ENCODE peak calls at places on chromosome 20, in eight cellular contexts. One of them, this sample, is unnamed.

GRCh38 chr20:60453847-60454246 is 495.6 kb downstream of the CDH26 start:
- DNase-seq in heart right ventricle: no peak
- DNase-seq in upper lobe of left lung: no peak
- DNase-seq in uterus: no peak
- DNase-seq in mucosa of descending colon: no peak
- DNase-seq in hepatocyte: no peak
- DNase-seq in A549: no peak
- DNase-seq in stomach: no peak
- DNase-seq in this sample: no peak

GRCh38 chr20:4217349-4217761 is 202.0 kb upstream of the RNF24 start:
- DNase-seq in heart right ventricle: peak; percentile 47
- DNase-seq in upper lobe of left lung: peak; percentile 24
- DNase-seq in uterus: no peak
- DNase-seq in mucosa of descending colon: peak; percentile 69
- DNase-seq in hepatocyte: peak; percentile 74
- DNase-seq in A549: peak; percentile 84
- DNase-seq in stomach: no peak
- DNase-seq in this sample: peak; percentile 76

GRCh38 chr20:48774696-48775095 is 53.1 kb downstream of the PREX1 start:
- DNase-seq in heart right ventricle: no peak
- DNase-seq in upper lobe of left lung: no peak
- DNase-seq in uterus: no peak
- DNase-seq in mucosa of descending colon: no peak
- DNase-seq in hepatocyte: no peak
- DNase-seq in A549: no peak
- DNase-seq in stomach: no peak
- DNase-seq in this sample: no peak

GRCh38 chr20:20869161-20869560 is 156.7 kb upstream of the RALGAPA2 start:
- DNase-seq in heart right ventricle: no peak
- DNase-seq in upper lobe of left lung: no peak
- DNase-seq in uterus: no peak
- DNase-seq in mucosa of descending colon: no peak
- DNase-seq in hepatocyte: no peak
- DNase-seq in A549: no peak
- DNase-seq in stomach: no peak
- DNase-seq in this sample: no peak

GRCh38 chr20:10356628-10357027 is 77.4 kb downstream of the MKKS start:
- DNase-seq in heart right ventricle: no peak
- DNase-seq in upper lobe of left lung: no peak
- DNase-seq in uterus: no peak
- DNase-seq in mucosa of descending colon: no peak
- DNase-seq in hepatocyte: no peak
- DNase-seq in A549: no peak
- DNase-seq in stomach: no peak
- DNase-seq in this sample: no peak

GRCh38 chr20:23879811-23880374 is 345 bp upstream of the CST5 start:
- DNase-seq in heart right ventricle: no peak
- DNase-seq in upper lobe of left lung: peak; percentile 46
- DNase-seq in uterus: no peak
- DNase-seq in mucosa of descending colon: no peak
- DNase-seq in hepatocyte: peak; percentile 55
- DNase-seq in A549: no peak
- DNase-seq in stomach: no peak
- DNase-seq in this sample: no peak

GRCh38 chr20:58547527-58548475 is 32.6 kb upstream of the APCDD1L start:
- DNase-seq in heart right ventricle: no peak
- DNase-seq in upper lobe of left lung: no peak
- DNase-seq in uterus: no peak
- DNase-seq in mucosa of descending colon: no peak
- DNase-seq in hepatocyte: no peak
- DNase-seq in A549: no peak
- DNase-seq in stomach: peak; percentile 20
- DNase-seq in this sample: no peak

GRCh38 chr20:43721429-43722152 is 5.2 kb downstream of the GTSF1L start:
- DNase-seq in heart right ventricle: no peak
- DNase-seq in upper lobe of left lung: no peak
- DNase-seq in uterus: no peak
- DNase-seq in mucosa of descending colon: no peak
- DNase-seq in hepatocyte: no peak
- DNase-seq in A549: no peak
- DNase-seq in stomach: no peak
- DNase-seq in this sample: no peak

GRCh38 chr20:3652217-3652616 is 11.0 kb downstream of the GFRA4 start:
- DNase-seq in heart right ventricle: no peak
- DNase-seq in upper lobe of left lung: no peak
- DNase-seq in uterus: no peak
- DNase-seq in mucosa of descending colon: no peak
- DNase-seq in hepatocyte: no peak
- DNase-seq in A549: no peak
- DNase-seq in stomach: peak; percentile 67
- DNase-seq in this sample: no peak

GRCh38 chr20:266604-267562 is 9.4 kb downstream of the DEFB132 start:
- DNase-seq in heart right ventricle: peak; percentile 87
- DNase-seq in upper lobe of left lung: peak; percentile 89
- DNase-seq in uterus: peak; percentile 87
- DNase-seq in mucosa of descending colon: peak; percentile 92
- DNase-seq in hepatocyte: peak; percentile 93
- DNase-seq in A549: peak; percentile 91
- DNase-seq in stomach: peak; percentile 89
- DNase-seq in this sample: peak; percentile 88

GRCh38 chr20:24487648-24488047 is 18.2 kb downstream of the SYNDIG1 start:
- DNase-seq in heart right ventricle: no peak
- DNase-seq in upper lobe of left lung: no peak
- DNase-seq in uterus: no peak
- DNase-seq in mucosa of descending colon: no peak
- DNase-seq in hepatocyte: no peak
- DNase-seq in A549: no peak
- DNase-seq in stomach: no peak
- DNase-seq in this sample: no peak

GRCh38 chr20:2750343-2751251 is 49.8 kb downstream of the CPXM1 start:
- DNase-seq in heart right ventricle: no peak
- DNase-seq in upper lobe of left lung: peak; percentile 74
- DNase-seq in uterus: peak; percentile 60
- DNase-seq in mucosa of descending colon: peak; percentile 40
- DNase-seq in hepatocyte: peak; percentile 71
- DNase-seq in A549: peak; percentile 71
- DNase-seq in stomach: peak; percentile 56
- DNase-seq in this sample: no peak

GRCh38 chr20:51128198-51128597 is 105.3 kb upstream of the KCNG1 start:
- DNase-seq in heart right ventricle: no peak
- DNase-seq in upper lobe of left lung: no peak
- DNase-seq in uterus: no peak
- DNase-seq in mucosa of descending colon: no peak
- DNase-seq in hepatocyte: no peak
- DNase-seq in A549: peak; percentile 21
- DNase-seq in stomach: no peak
- DNase-seq in this sample: no peak

GRCh38 chr20:58150772-58151171 is 77.7 kb downstream of the ANKRD60 start:
- DNase-seq in heart right ventricle: no peak
- DNase-seq in upper lobe of left lung: no peak
- DNase-seq in uterus: no peak
- DNase-seq in mucosa of descending colon: peak; percentile 74
- DNase-seq in hepatocyte: peak; percentile 46
- DNase-seq in A549: no peak
- DNase-seq in stomach: no peak
- DNase-seq in this sample: peak; percentile 57

GRCh38 chr20:5848711-5849505 is 98.7 kb downstream of the SHLD1 start:
- DNase-seq in heart right ventricle: no peak
- DNase-seq in upper lobe of left lung: no peak
- DNase-seq in uterus: no peak
- DNase-seq in mucosa of descending colon: no peak
- DNase-seq in hepatocyte: no peak
- DNase-seq in A549: no peak
- DNase-seq in stomach: no peak
- DNase-seq in this sample: no peak

GRCh38 chr20:38658879-38659612 is 57.4 kb downstream of the ARHGAP40 start:
- DNase-seq in heart right ventricle: no peak
- DNase-seq in upper lobe of left lung: no peak
- DNase-seq in uterus: no peak
- DNase-seq in mucosa of descending colon: peak; percentile 21
- DNase-seq in hepatocyte: peak; percentile 61
- DNase-seq in A549: peak; percentile 38
- DNase-seq in stomach: no peak
- DNase-seq in this sample: no peak

GRCh38 chr20:45951474-45951873 is 17.0 kb downstream of the PCIF1 start:
- DNase-seq in heart right ventricle: no peak
- DNase-seq in upper lobe of left lung: no peak
- DNase-seq in uterus: no peak
- DNase-seq in mucosa of descending colon: no peak
- DNase-seq in hepatocyte: no peak
- DNase-seq in A549: no peak
- DNase-seq in stomach: no peak
- DNase-seq in this sample: no peak

GRCh38 chr20:35285806-35286076 is 1.2 kb upstream of the EIF6 start:
- DNase-seq in heart right ventricle: no peak
- DNase-seq in upper lobe of left lung: no peak
- DNase-seq in uterus: no peak
- DNase-seq in mucosa of descending colon: no peak
- DNase-seq in hepatocyte: no peak
- DNase-seq in A549: no peak
- DNase-seq in stomach: no peak
- DNase-seq in this sample: no peak

GRCh38 chr20:35287509-35288324 is 3.1 kb upstream of the EIF6 start:
- DNase-seq in heart right ventricle: no peak
- DNase-seq in upper lobe of left lung: no peak
- DNase-seq in uterus: no peak
- DNase-seq in mucosa of descending colon: no peak
- DNase-seq in hepatocyte: no peak
- DNase-seq in A549: no peak
- DNase-seq in stomach: no peak
- DNase-seq in this sample: no peak

GRCh38 chr20:35288325-35289060 is 3.7 kb downstream of the FAM83C start:
- DNase-seq in heart right ventricle: no peak
- DNase-seq in upper lobe of left lung: no peak
- DNase-seq in uterus: no peak
- DNase-seq in mucosa of descending colon: no peak
- DNase-seq in hepatocyte: no peak
- DNase-seq in A549: no peak
- DNase-seq in stomach: no peak
- DNase-seq in this sample: no peak

GRCh38 chr20:35286077-35286898 is 1.7 kb upstream of the EIF6 start:
- DNase-seq in heart right ventricle: no peak
- DNase-seq in upper lobe of left lung: no peak
- DNase-seq in uterus: no peak
- DNase-seq in mucosa of descending colon: peak; percentile 44
- DNase-seq in hepatocyte: peak; percentile 54
- DNase-seq in A549: no peak
- DNase-seq in stomach: no peak
- DNase-seq in this sample: no peak

GRCh38 chr20:35286899-35287508 is 2.4 kb upstream of the EIF6 start:
- DNase-seq in heart right ventricle: no peak
- DNase-seq in upper lobe of left lung: no peak
- DNase-seq in uterus: no peak
- DNase-seq in mucosa of descending colon: no peak
- DNase-seq in hepatocyte: no peak
- DNase-seq in A549: no peak
- DNase-seq in stomach: no peak
- DNase-seq in this sample: no peak
- H3K4me3 ChIP-seq in heart right ventricle: no peak overlapping the region
- H3K4me3 ChIP-seq in upper lobe of left lung: no peak overlapping the region
- H3K4me3 ChIP-seq in uterus: no peak overlapping the region
- H3K4me3 ChIP-seq in mucosa of descending colon: no peak overlapping the region
- H3K4me3 ChIP-seq in hepatocyte: no peak overlapping the region
- H3K4me3 ChIP-seq in A549: no peak overlapping the region
- H3K4me3 ChIP-seq in stomach: no peak overlapping the region
- H3K4me3 ChIP-seq in this sample: no peak overlapping the region

GRCh38 chr20:31879143-31879987 is 8.9 kb downstream of the TTLL9 start:
- DNase-seq in heart right ventricle: peak; percentile 93
- DNase-seq in upper lobe of left lung: peak; percentile 98
- DNase-seq in uterus: peak; percentile 87
- DNase-seq in mucosa of descending colon: peak; percentile 91
- DNase-seq in hepatocyte: peak; percentile 100
- DNase-seq in A549: peak; percentile 98
- DNase-seq in stomach: peak; percentile 96
- DNase-seq in this sample: peak; percentile 97
- TF ChIP-seq CTCF in heart right ventricle: peak; percentile 6
- TF ChIP-seq CTCF in upper lobe of left lung: peak; percentile 24
- TF ChIP-seq CTCF in uterus: peak; percentile 21
- TF ChIP-seq CTCF in mucosa of descending colon: no peak
- TF ChIP-seq CTCF in hepatocyte: no peak
- TF ChIP-seq CTCF in A549: no peak
- TF ChIP-seq CTCF in stomach: no peak
- TF ChIP-seq CTCF in this sample: no peak

GRCh38 chr20:50101900-50102299 is 11.1 kb downstream of the UBE2V1 start:
- DNase-seq in heart right ventricle: no peak
- DNase-seq in upper lobe of left lung: no peak
- DNase-seq in uterus: no peak
- DNase-seq in mucosa of descending colon: no peak
- DNase-seq in hepatocyte: no peak
- DNase-seq in A549: no peak
- DNase-seq in stomach: no peak
- DNase-seq in this sample: no peak
- H3K4me1 ChIP-seq in heart right ventricle: peaks cover 82% of the 10 kb centered on the region
- H3K4me1 ChIP-seq in upper lobe of left lung: peaks cover 39% of the 10 kb centered on the region
- H3K4me1 ChIP-seq in uterus: no peaks in the 10 kb centered on the region
- H3K4me1 ChIP-seq in mucosa of descending colon: peaks cover 25% of the 10 kb centered on the region
- H3K4me1 ChIP-seq in hepatocyte: peaks cover 34% of the 10 kb centered on the region
- H3K4me1 ChIP-seq in A549: peaks cover 55% of the 10 kb centered on the region
- H3K4me1 ChIP-seq in stomach: peaks cover 41% of the 10 kb centered on the region
- H3K4me1 ChIP-seq in this sample: no peaks in the 10 kb centered on the region

GRCh38 chr20:13990465-13990864 is at the start of gene SEL1L2:
- DNase-seq in heart right ventricle: no peak
- DNase-seq in upper lobe of left lung: no peak
- DNase-seq in uterus: no peak
- DNase-seq in mucosa of descending colon: no peak
- DNase-seq in hepatocyte: peak; percentile 3
- DNase-seq in A549: no peak
- DNase-seq in stomach: no peak
- DNase-seq in this sample: no peak

GRCh38 chr20:13995086-13995665 is at the start of gene MACROD2:
- DNase-seq in heart right ventricle: peak; percentile 88
- DNase-seq in upper lobe of left lung: peak; percentile 91
- DNase-seq in uterus: peak; percentile 91
- DNase-seq in mucosa of descending colon: peak; percentile 97
- DNase-seq in hepatocyte: peak; percentile 99
- DNase-seq in A549: peak; percentile 97
- DNase-seq in stomach: peak; percentile 98
- DNase-seq in this sample: peak; percentile 92

GRCh38 chr20:13995841-13996240 is 525 bp downstream of the MACROD2 start:
- DNase-seq in heart right ventricle: peak; percentile 24
- DNase-seq in upper lobe of left lung: peak; percentile 44
- DNase-seq in uterus: peak; percentile 27
- DNase-seq in mucosa of descending colon: peak; percentile 65
- DNase-seq in hepatocyte: peak; percentile 78
- DNase-seq in A549: peak; percentile 51
- DNase-seq in stomach: peak; percentile 70
- DNase-seq in this sample: peak; percentile 81

GRCh38 chr20:13991311-13991710 is 897 bp upstream of the SEL1L2 start:
- DNase-seq in heart right ventricle: no peak
- DNase-seq in upper lobe of left lung: no peak
- DNase-seq in uterus: no peak
- DNase-seq in mucosa of descending colon: no peak
- DNase-seq in hepatocyte: no peak
- DNase-seq in A549: no peak
- DNase-seq in stomach: no peak
- DNase-seq in this sample: no peak

DNA sequence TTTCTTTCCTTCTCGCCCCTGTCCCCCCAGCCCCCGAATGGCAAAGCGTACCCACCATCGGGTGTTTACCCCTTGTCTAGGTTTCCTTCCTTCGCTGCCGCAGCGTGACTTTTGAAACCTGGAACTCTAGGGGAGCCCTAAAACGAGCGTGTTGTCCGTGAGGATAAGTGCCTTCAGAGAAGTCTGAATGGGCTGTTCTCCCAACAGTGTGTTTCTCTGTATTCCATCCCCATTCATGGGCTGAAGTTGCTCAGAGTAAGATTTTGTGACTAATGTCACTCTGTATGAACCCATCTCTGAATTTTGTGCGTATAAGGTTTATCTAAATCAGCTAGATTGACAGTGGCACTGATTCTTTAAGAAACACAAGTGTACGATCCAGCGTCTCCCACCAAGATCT is 949 bp downstream of the MACROD2 start:
- DNase-seq in heart right ventricle: no peak
- DNase-seq in upper lobe of left lung: no peak
- DNase-seq in uterus: no peak
- DNase-seq in mucosa of descending colon: peak; percentile 11
- DNase-seq in hepatocyte: peak; percentile 21
- DNase-seq in A549: no peak
- DNase-seq in stomach: no peak
- DNase-seq in this sample: no peak
- H3K4me3 ChIP-seq in heart right ventricle: peak overlapping the region; percentile 61
- H3K4me3 ChIP-seq in upper lobe of left lung: peak overlapping the region; percentile 69
- H3K4me3 ChIP-seq in uterus: peak overlapping the region; percentile 61
- H3K4me3 ChIP-seq in mucosa of descending colon: peak overlapping the region; percentile 29
- H3K4me3 ChIP-seq in hepatocyte: peak overlapping the region; percentile 90
- H3K4me3 ChIP-seq in A549: peak overlapping the region; percentile 80
- H3K4me3 ChIP-seq in stomach: peak overlapping the region; percentile 90
- H3K4me3 ChIP-seq in this sample: peak overlapping the region; percentile 44